ENCODE peak calls at places on chromosomes 16 and 17, in eight cellular contexts. One of them, this sample, is unnamed.

GRCh38 chr17:47702391-47702995 is 8.5 kb downstream of the TBKBP1 start:
- DNase-seq in stimulated activated CD8-positive, alpha-beta memory T cell treated with anti-CD3 and anti-CD28 coated beads, Interleukin-7, amount 100 ng/mL, for 1 hour: no peak
- DNase-seq in Right ventricle myocardium superior: peak
- DNase-seq in activated T-cell treated with anti-CD3 and anti-CD28 coated beads, Interleukin-2, amount 50 U/mL, for 72 hours: no peak
- DNase-seq in EL: no peak
- DNase-seq in thoracic aorta: no peak
- DNase-seq in AG08396: no peak
- DNase-seq in fibroblast of gingiva: no peak
- DNase-seq in this sample: no peak

GRCh38 chr16:30983289-30983889 is 1.6 kb upstream of the HSD3B7 start:
- DNase-seq in stimulated activated CD8-positive, alpha-beta memory T cell treated with anti-CD3 and anti-CD28 coated beads, Interleukin-7, amount 100 ng/mL, for 1 hour: no peak
- DNase-seq in Right ventricle myocardium superior: no peak
- DNase-seq in activated T-cell treated with anti-CD3 and anti-CD28 coated beads, Interleukin-2, amount 50 U/mL, for 72 hours: no peak
- DNase-seq in EL: no peak
- DNase-seq in thoracic aorta: no peak
- DNase-seq in AG08396: no peak
- DNase-seq in fibroblast of gingiva: no peak
- DNase-seq in this sample: no peak

GRCh38 chr16:21274172-21274726 is 3.8 kb downstream of the CRYM start:
- DNase-seq in stimulated activated CD8-positive, alpha-beta memory T cell treated with anti-CD3 and anti-CD28 coated beads, Interleukin-7, amount 100 ng/mL, for 1 hour: no peak
- DNase-seq in Right ventricle myocardium superior: no peak
- DNase-seq in activated T-cell treated with anti-CD3 and anti-CD28 coated beads, Interleukin-2, amount 50 U/mL, for 72 hours: no peak
- DNase-seq in EL: no peak
- DNase-seq in thoracic aorta: no peak
- DNase-seq in AG08396: no peak
- DNase-seq in fibroblast of gingiva: no peak
- DNase-seq in this sample: no peak

GRCh38 chr17:22469941-22470340 is 777.6 kb downstream of the KCNJ18 start:
- DNase-seq in stimulated activated CD8-positive, alpha-beta memory T cell treated with anti-CD3 and anti-CD28 coated beads, Interleukin-7, amount 100 ng/mL, for 1 hour: no peak
- DNase-seq in Right ventricle myocardium superior: no peak
- DNase-seq in activated T-cell treated with anti-CD3 and anti-CD28 coated beads, Interleukin-2, amount 50 U/mL, for 72 hours: no peak
- DNase-seq in EL: no peak
- DNase-seq in thoracic aorta: no peak
- DNase-seq in AG08396: no peak
- DNase-seq in fibroblast of gingiva: no peak
- DNase-seq in this sample: no peak

GRCh38 chr17:66747561-66748275 is 87.2 kb upstream of the CACNG5 start:
- DNase-seq in stimulated activated CD8-positive, alpha-beta memory T cell treated with anti-CD3 and anti-CD28 coated beads, Interleukin-7, amount 100 ng/mL, for 1 hour: no peak
- DNase-seq in Right ventricle myocardium superior: no peak
- DNase-seq in activated T-cell treated with anti-CD3 and anti-CD28 coated beads, Interleukin-2, amount 50 U/mL, for 72 hours: no peak
- DNase-seq in EL: peak
- DNase-seq in thoracic aorta: no peak
- DNase-seq in AG08396: no peak
- DNase-seq in fibroblast of gingiva: peak
- DNase-seq in this sample: peak

GRCh38 chr17:78127240-78127887 is 1.2 kb downstream of the TMC6 start:
- DNase-seq in stimulated activated CD8-positive, alpha-beta memory T cell treated with anti-CD3 and anti-CD28 coated beads, Interleukin-7, amount 100 ng/mL, for 1 hour: no peak
- DNase-seq in Right ventricle myocardium superior: peak
- DNase-seq in activated T-cell treated with anti-CD3 and anti-CD28 coated beads, Interleukin-2, amount 50 U/mL, for 72 hours: peak
- DNase-seq in EL: no peak
- DNase-seq in thoracic aorta: no peak
- DNase-seq in AG08396: no peak
- DNase-seq in fibroblast of gingiva: no peak
- DNase-seq in this sample: no peak

GRCh38 chr16:67907397-67907796 is 14.3 kb downstream of the PSKH1 start:
- DNase-seq in stimulated activated CD8-positive, alpha-beta memory T cell treated with anti-CD3 and anti-CD28 coated beads, Interleukin-7, amount 100 ng/mL, for 1 hour: no peak
- DNase-seq in Right ventricle myocardium superior: no peak
- DNase-seq in activated T-cell treated with anti-CD3 and anti-CD28 coated beads, Interleukin-2, amount 50 U/mL, for 72 hours: no peak
- DNase-seq in EL: no peak
- DNase-seq in thoracic aorta: no peak
- DNase-seq in AG08396: no peak
- DNase-seq in fibroblast of gingiva: no peak
- DNase-seq in this sample: no peak

GRCh38 chr16:52912565-52913173 is 140.0 kb downstream of the CHD9NB start:
- DNase-seq in stimulated activated CD8-positive, alpha-beta memory T cell treated with anti-CD3 and anti-CD28 coated beads, Interleukin-7, amount 100 ng/mL, for 1 hour: no peak
- DNase-seq in Right ventricle myocardium superior: peak
- DNase-seq in activated T-cell treated with anti-CD3 and anti-CD28 coated beads, Interleukin-2, amount 50 U/mL, for 72 hours: peak
- DNase-seq in EL: peak
- DNase-seq in thoracic aorta: no peak
- DNase-seq in AG08396: peak
- DNase-seq in fibroblast of gingiva: peak
- DNase-seq in this sample: peak

GRCh38 chr17:49473900-49474751 is 21.0 kb upstream of the NGFR start:
- DNase-seq in stimulated activated CD8-positive, alpha-beta memory T cell treated with anti-CD3 and anti-CD28 coated beads, Interleukin-7, amount 100 ng/mL, for 1 hour: no peak
- DNase-seq in Right ventricle myocardium superior: no peak
- DNase-seq in activated T-cell treated with anti-CD3 and anti-CD28 coated beads, Interleukin-2, amount 50 U/mL, for 72 hours: no peak
- DNase-seq in EL: no peak
- DNase-seq in thoracic aorta: no peak
- DNase-seq in AG08396: no peak
- DNase-seq in fibroblast of gingiva: no peak
- DNase-seq in this sample: no peak

GRCh38 chr17:38779965-38780752 is 19.2 kb downstream of the PIP4K2B start:
- DNase-seq in stimulated activated CD8-positive, alpha-beta memory T cell treated with anti-CD3 and anti-CD28 coated beads, Interleukin-7, amount 100 ng/mL, for 1 hour: no peak
- DNase-seq in Right ventricle myocardium superior: no peak
- DNase-seq in activated T-cell treated with anti-CD3 and anti-CD28 coated beads, Interleukin-2, amount 50 U/mL, for 72 hours: no peak
- DNase-seq in EL: no peak
- DNase-seq in thoracic aorta: no peak
- DNase-seq in AG08396: no peak
- DNase-seq in fibroblast of gingiva: no peak
- DNase-seq in this sample: no peak

GRCh38 chr16:52577130-52577706 is 30.3 kb upstream of the TOX3 start:
- DNase-seq in stimulated activated CD8-positive, alpha-beta memory T cell treated with anti-CD3 and anti-CD28 coated beads, Interleukin-7, amount 100 ng/mL, for 1 hour: no peak
- DNase-seq in Right ventricle myocardium superior: no peak
- DNase-seq in activated T-cell treated with anti-CD3 and anti-CD28 coated beads, Interleukin-2, amount 50 U/mL, for 72 hours: no peak
- DNase-seq in EL: no peak
- DNase-seq in thoracic aorta: no peak
- DNase-seq in AG08396: no peak
- DNase-seq in fibroblast of gingiva: no peak
- DNase-seq in this sample: no peak

GRCh38 chr17:58531661-58532554 is 17.5 kb upstream of the MTMR4 start:
- DNase-seq in stimulated activated CD8-positive, alpha-beta memory T cell treated with anti-CD3 and anti-CD28 coated beads, Interleukin-7, amount 100 ng/mL, for 1 hour: peak
- DNase-seq in Right ventricle myocardium superior: peak
- DNase-seq in activated T-cell treated with anti-CD3 and anti-CD28 coated beads, Interleukin-2, amount 50 U/mL, for 72 hours: peak
- DNase-seq in EL: peak
- DNase-seq in thoracic aorta: no peak
- DNase-seq in AG08396: peak
- DNase-seq in fibroblast of gingiva: peak
- DNase-seq in this sample: no peak

GRCh38 chr17:19380551-19381284 is 2.4 kb downstream of the MAPK7 start:
- DNase-seq in stimulated activated CD8-positive, alpha-beta memory T cell treated with anti-CD3 and anti-CD28 coated beads, Interleukin-7, amount 100 ng/mL, for 1 hour: no peak
- DNase-seq in Right ventricle myocardium superior: no peak
- DNase-seq in activated T-cell treated with anti-CD3 and anti-CD28 coated beads, Interleukin-2, amount 50 U/mL, for 72 hours: no peak
- DNase-seq in EL: no peak
- DNase-seq in thoracic aorta: no peak
- DNase-seq in AG08396: no peak
- DNase-seq in fibroblast of gingiva: no peak
- DNase-seq in this sample: no peak

GRCh38 chr17:50297407-50297865 is 23.2 kb downstream of the TMEM92 start:
- DNase-seq in stimulated activated CD8-positive, alpha-beta memory T cell treated with anti-CD3 and anti-CD28 coated beads, Interleukin-7, amount 100 ng/mL, for 1 hour: peak
- DNase-seq in Right ventricle myocardium superior: peak
- DNase-seq in activated T-cell treated with anti-CD3 and anti-CD28 coated beads, Interleukin-2, amount 50 U/mL, for 72 hours: peak
- DNase-seq in EL: peak
- DNase-seq in thoracic aorta: peak
- DNase-seq in AG08396: peak
- DNase-seq in fibroblast of gingiva: peak
- DNase-seq in this sample: peak

GRCh38 chr17:1491406-1492248 is 859 bp downstream of the MYO1C start:
- DNase-seq in stimulated activated CD8-positive, alpha-beta memory T cell treated with anti-CD3 and anti-CD28 coated beads, Interleukin-7, amount 100 ng/mL, for 1 hour: no peak
- DNase-seq in Right ventricle myocardium superior: peak
- DNase-seq in activated T-cell treated with anti-CD3 and anti-CD28 coated beads, Interleukin-2, amount 50 U/mL, for 72 hours: peak
- DNase-seq in EL: peak
- DNase-seq in thoracic aorta: no peak
- DNase-seq in AG08396: peak
- DNase-seq in fibroblast of gingiva: peak
- DNase-seq in this sample: peak

GRCh38 chr17:73901249-73901648 is 257.0 kb upstream of the SDK2 start:
- DNase-seq in stimulated activated CD8-positive, alpha-beta memory T cell treated with anti-CD3 and anti-CD28 coated beads, Interleukin-7, amount 100 ng/mL, for 1 hour: no peak
- DNase-seq in Right ventricle myocardium superior: no peak
- DNase-seq in activated T-cell treated with anti-CD3 and anti-CD28 coated beads, Interleukin-2, amount 50 U/mL, for 72 hours: no peak
- DNase-seq in EL: no peak
- DNase-seq in thoracic aorta: no peak
- DNase-seq in AG08396: no peak
- DNase-seq in fibroblast of gingiva: no peak
- DNase-seq in this sample: no peak

GRCh38 chr16:8886593-8887437 is 4.7 kb downstream of the LITAFD start:
- DNase-seq in stimulated activated CD8-positive, alpha-beta memory T cell treated with anti-CD3 and anti-CD28 coated beads, Interleukin-7, amount 100 ng/mL, for 1 hour: no peak
- DNase-seq in Right ventricle myocardium superior: no peak
- DNase-seq in activated T-cell treated with anti-CD3 and anti-CD28 coated beads, Interleukin-2, amount 50 U/mL, for 72 hours: no peak
- DNase-seq in EL: no peak
- DNase-seq in thoracic aorta: no peak
- DNase-seq in AG08396: no peak
- DNase-seq in fibroblast of gingiva: no peak
- DNase-seq in this sample: no peak

GRCh38 chr16:27918755-27919154 is 144.8 kb downstream of the GSG1L start:
- DNase-seq in stimulated activated CD8-positive, alpha-beta memory T cell treated with anti-CD3 and anti-CD28 coated beads, Interleukin-7, amount 100 ng/mL, for 1 hour: no peak
- DNase-seq in Right ventricle myocardium superior: no peak
- DNase-seq in activated T-cell treated with anti-CD3 and anti-CD28 coated beads, Interleukin-2, amount 50 U/mL, for 72 hours: no peak
- DNase-seq in EL: peak
- DNase-seq in thoracic aorta: no peak
- DNase-seq in AG08396: no peak
- DNase-seq in fibroblast of gingiva: no peak
- DNase-seq in this sample: no peak

GRCh38 chr17:39573447-39574298 is 34.0 kb downstream of the NEUROD2 start:
- DNase-seq in stimulated activated CD8-positive, alpha-beta memory T cell treated with anti-CD3 and anti-CD28 coated beads, Interleukin-7, amount 100 ng/mL, for 1 hour: no peak
- DNase-seq in Right ventricle myocardium superior: peak
- DNase-seq in activated T-cell treated with anti-CD3 and anti-CD28 coated beads, Interleukin-2, amount 50 U/mL, for 72 hours: peak
- DNase-seq in EL: peak
- DNase-seq in thoracic aorta: no peak
- DNase-seq in AG08396: peak
- DNase-seq in fibroblast of gingiva: peak
- DNase-seq in this sample: peak

GRCh38 chr16:53053967-53054669 is 673 bp upstream of the CHD9 start:
- DNase-seq in stimulated activated CD8-positive, alpha-beta memory T cell treated with anti-CD3 and anti-CD28 coated beads, Interleukin-7, amount 100 ng/mL, for 1 hour: no peak
- DNase-seq in Right ventricle myocardium superior: peak
- DNase-seq in activated T-cell treated with anti-CD3 and anti-CD28 coated beads, Interleukin-2, amount 50 U/mL, for 72 hours: peak
- DNase-seq in EL: no peak
- DNase-seq in thoracic aorta: no peak
- DNase-seq in AG08396: peak
- DNase-seq in fibroblast of gingiva: no peak
- DNase-seq in this sample: no peak

GRCh38 chr17:50501054-50501453 is 7.2 kb upstream of the MYCBPAP start:
- DNase-seq in stimulated activated CD8-positive, alpha-beta memory T cell treated with anti-CD3 and anti-CD28 coated beads, Interleukin-7, amount 100 ng/mL, for 1 hour: no peak
- DNase-seq in Right ventricle myocardium superior: no peak
- DNase-seq in activated T-cell treated with anti-CD3 and anti-CD28 coated beads, Interleukin-2, amount 50 U/mL, for 72 hours: peak
- DNase-seq in EL: peak
- DNase-seq in thoracic aorta: no peak
- DNase-seq in AG08396: no peak
- DNase-seq in fibroblast of gingiva: no peak
- DNase-seq in this sample: peak

GRCh38 chr16:54135361-54136275 is 151.0 kb downstream of the IRX3 start:
- DNase-seq in stimulated activated CD8-positive, alpha-beta memory T cell treated with anti-CD3 and anti-CD28 coated beads, Interleukin-7, amount 100 ng/mL, for 1 hour: no peak
- DNase-seq in Right ventricle myocardium superior: no peak
- DNase-seq in activated T-cell treated with anti-CD3 and anti-CD28 coated beads, Interleukin-2, amount 50 U/mL, for 72 hours: no peak
- DNase-seq in EL: peak
- DNase-seq in thoracic aorta: no peak
- DNase-seq in AG08396: peak
- DNase-seq in fibroblast of gingiva: peak
- DNase-seq in this sample: peak

GRCh38 chr16:49183911-49184310 is 97.7 kb downstream of the CBLN1 start:
- DNase-seq in stimulated activated CD8-positive, alpha-beta memory T cell treated with anti-CD3 and anti-CD28 coated beads, Interleukin-7, amount 100 ng/mL, for 1 hour: no peak
- DNase-seq in Right ventricle myocardium superior: peak
- DNase-seq in activated T-cell treated with anti-CD3 and anti-CD28 coated beads, Interleukin-2, amount 50 U/mL, for 72 hours: no peak
- DNase-seq in EL: no peak
- DNase-seq in thoracic aorta: no peak
- DNase-seq in AG08396: no peak
- DNase-seq in fibroblast of gingiva: no peak
- DNase-seq in this sample: no peak

GRCh38 chr17:59761385-59762021 is 54.0 kb downstream of the VMP1 start:
- DNase-seq in stimulated activated CD8-positive, alpha-beta memory T cell treated with anti-CD3 and anti-CD28 coated beads, Interleukin-7, amount 100 ng/mL, for 1 hour: no peak
- DNase-seq in Right ventricle myocardium superior: no peak
- DNase-seq in activated T-cell treated with anti-CD3 and anti-CD28 coated beads, Interleukin-2, amount 50 U/mL, for 72 hours: no peak
- DNase-seq in EL: peak
- DNase-seq in thoracic aorta: no peak
- DNase-seq in AG08396: peak
- DNase-seq in fibroblast of gingiva: peak
- DNase-seq in this sample: peak

GRCh38 chr16:2039286-2040030 is 8.2 kb downstream of the NTHL1 start:
- DNase-seq in stimulated activated CD8-positive, alpha-beta memory T cell treated with anti-CD3 and anti-CD28 coated beads, Interleukin-7, amount 100 ng/mL, for 1 hour: no peak
- DNase-seq in Right ventricle myocardium superior: peak
- DNase-seq in activated T-cell treated with anti-CD3 and anti-CD28 coated beads, Interleukin-2, amount 50 U/mL, for 72 hours: no peak
- DNase-seq in EL: no peak
- DNase-seq in thoracic aorta: no peak
- DNase-seq in AG08396: peak
- DNase-seq in fibroblast of gingiva: peak
- DNase-seq in this sample: peak

GRCh38 chr16:86575754-86576557 is 2.4 kb upstream of the FOXL1 start:
- DNase-seq in stimulated activated CD8-positive, alpha-beta memory T cell treated with anti-CD3 and anti-CD28 coated beads, Interleukin-7, amount 100 ng/mL, for 1 hour: no peak
- DNase-seq in Right ventricle myocardium superior: peak
- DNase-seq in activated T-cell treated with anti-CD3 and anti-CD28 coated beads, Interleukin-2, amount 50 U/mL, for 72 hours: peak
- DNase-seq in EL: peak
- DNase-seq in thoracic aorta: peak
- DNase-seq in AG08396: peak
- DNase-seq in fibroblast of gingiva: peak
- DNase-seq in this sample: peak

GRCh38 chr17:38604479-38605229 is 1.1 kb downstream of the SRCIN1 start:
- DNase-seq in stimulated activated CD8-positive, alpha-beta memory T cell treated with anti-CD3 and anti-CD28 coated beads, Interleukin-7, amount 100 ng/mL, for 1 hour: no peak
- DNase-seq in Right ventricle myocardium superior: no peak
- DNase-seq in activated T-cell treated with anti-CD3 and anti-CD28 coated beads, Interleukin-2, amount 50 U/mL, for 72 hours: peak
- DNase-seq in EL: no peak
- DNase-seq in thoracic aorta: no peak
- DNase-seq in AG08396: no peak
- DNase-seq in fibroblast of gingiva: no peak
- DNase-seq in this sample: no peak

GRCh38 chr16:74760007-74760767 is 14.4 kb downstream of the FA2H start:
- DNase-seq in stimulated activated CD8-positive, alpha-beta memory T cell treated with anti-CD3 and anti-CD28 coated beads, Interleukin-7, amount 100 ng/mL, for 1 hour: no peak
- DNase-seq in Right ventricle myocardium superior: no peak
- DNase-seq in activated T-cell treated with anti-CD3 and anti-CD28 coated beads, Interleukin-2, amount 50 U/mL, for 72 hours: no peak
- DNase-seq in EL: peak
- DNase-seq in thoracic aorta: no peak
- DNase-seq in AG08396: peak
- DNase-seq in fibroblast of gingiva: no peak
- DNase-seq in this sample: peak

GRCh38 chr16:75251280-75252048 is at the start of gene BCAR1:
- DNase-seq in stimulated activated CD8-positive, alpha-beta memory T cell treated with anti-CD3 and anti-CD28 coated beads, Interleukin-7, amount 100 ng/mL, for 1 hour: no peak
- DNase-seq in Right ventricle myocardium superior: peak
- DNase-seq in activated T-cell treated with anti-CD3 and anti-CD28 coated beads, Interleukin-2, amount 50 U/mL, for 72 hours: peak
- DNase-seq in EL: peak
- DNase-seq in thoracic aorta: no peak
- DNase-seq in AG08396: peak
- DNase-seq in fibroblast of gingiva: peak
- DNase-seq in this sample: peak

GRCh38 chr17:50127661-50128361 is 2.1 kb downstream of the SAMD14 start:
- DNase-seq in stimulated activated CD8-positive, alpha-beta memory T cell treated with anti-CD3 and anti-CD28 coated beads, Interleukin-7, amount 100 ng/mL, for 1 hour: no peak
- DNase-seq in Right ventricle myocardium superior: no peak
- DNase-seq in activated T-cell treated with anti-CD3 and anti-CD28 coated beads, Interleukin-2, amount 50 U/mL, for 72 hours: no peak
- DNase-seq in EL: peak
- DNase-seq in thoracic aorta: no peak
- DNase-seq in AG08396: no peak
- DNase-seq in fibroblast of gingiva: no peak
- DNase-seq in this sample: peak

GRCh38 chr17:42984486-42984885 is 4.1 kb downstream of the RUNDC1 start:
- DNase-seq in stimulated activated CD8-positive, alpha-beta memory T cell treated with anti-CD3 and anti-CD28 coated beads, Interleukin-7, amount 100 ng/mL, for 1 hour: no peak
- DNase-seq in Right ventricle myocardium superior: no peak
- DNase-seq in activated T-cell treated with anti-CD3 and anti-CD28 coated beads, Interleukin-2, amount 50 U/mL, for 72 hours: no peak
- DNase-seq in EL: no peak
- DNase-seq in thoracic aorta: no peak
- DNase-seq in AG08396: no peak
- DNase-seq in fibroblast of gingiva: no peak
- DNase-seq in this sample: no peak

GRCh38 chr17:72358465-72358864 is 237.6 kb downstream of the SOX9 start:
- DNase-seq in stimulated activated CD8-positive, alpha-beta memory T cell treated with anti-CD3 and anti-CD28 coated beads, Interleukin-7, amount 100 ng/mL, for 1 hour: no peak
- DNase-seq in Right ventricle myocardium superior: no peak
- DNase-seq in activated T-cell treated with anti-CD3 and anti-CD28 coated beads, Interleukin-2, amount 50 U/mL, for 72 hours: no peak
- DNase-seq in EL: peak
- DNase-seq in thoracic aorta: no peak
- DNase-seq in AG08396: peak
- DNase-seq in fibroblast of gingiva: peak
- DNase-seq in this sample: peak